ENCODE peak calls at places on chromosomes 5 and 9, in seven cellular contexts. B is A549, R is Caco-2, L is adrenal gland, D is GM12865, X is AG10803, Z is astrocyte. W is an unnamed sample.

GRCh38 chr9:33946779-33947535 is 101.7 kb downstream of the UBAP2 start:
- DNase-seq in Z (peak), L (no peak), D (no peak), X (peak), B (peak), R (no peak), W (peak)

GRCh38 chr5:44099643-44100042 is 289.6 kb downstream of the FGF10 start:
- DNase-seq in L (no peak), Z (no peak), B (no peak), R (no peak), D (no peak), X (no peak), W (no peak)

GRCh38 chr5:137563646-137564474 is 64.7 kb upstream of the SPOCK1 start:
- DNase-seq in R (no peak), B (no peak), L (no peak), Z (peak), D (no peak), X (peak), W (peak)

GRCh38 chr5:93601433-93602175 is 18.6 kb downstream of the NR2F1 start:
- DNase-seq in R (no peak), X (peak), Z (peak), B (no peak), L (no peak), D (no peak), W (no peak)

GRCh38 chr5:20367178-20367577 is 379.2 kb upstream of the CDH18 start:
- DNase-seq in L (no peak), X (no peak), B (no peak), R (no peak), D (no peak), Z (no peak), W (no peak)

GRCh38 chr5:74943905-74944304 is 77.7 kb upstream of the FAM169A start:
- DNase-seq in B (no peak), Z (no peak), R (no peak), D (no peak), X (no peak), L (no peak), W (no peak)

GRCh38 chr5:90878081-90878480 is 319.5 kb downstream of the ADGRV1 start:
- DNase-seq in L (peak), Z (no peak), R (no peak), X (no peak), D (no peak), B (no peak), W (no peak)

GRCh38 chr9:132846918-132847515 is 31.1 kb downstream of the AK8 start:
- DNase-seq in R (no peak), L (no peak), B (no peak), D (no peak), Z (no peak), X (no peak), W (no peak)

GRCh38 chr5:17277907-17278306 is 60.5 kb downstream of the BASP1 start:
- DNase-seq in Z (no peak), B (no peak), R (no peak), D (peak), L (no peak), X (no peak), W (no peak)

GRCh38 chr9:85994191-85994590 is 53.2 kb downstream of the NAA35 start:
- DNase-seq in Z (no peak), L (no peak), R (no peak), X (no peak), B (no peak), D (no peak), W (peak)

GRCh38 chr9:85995612-85996011 is 54.7 kb downstream of the NAA35 start:
- DNase-seq in B (no peak), D (no peak), R (no peak), Z (no peak), L (no peak), X (no peak), W (no peak)

DNA sequence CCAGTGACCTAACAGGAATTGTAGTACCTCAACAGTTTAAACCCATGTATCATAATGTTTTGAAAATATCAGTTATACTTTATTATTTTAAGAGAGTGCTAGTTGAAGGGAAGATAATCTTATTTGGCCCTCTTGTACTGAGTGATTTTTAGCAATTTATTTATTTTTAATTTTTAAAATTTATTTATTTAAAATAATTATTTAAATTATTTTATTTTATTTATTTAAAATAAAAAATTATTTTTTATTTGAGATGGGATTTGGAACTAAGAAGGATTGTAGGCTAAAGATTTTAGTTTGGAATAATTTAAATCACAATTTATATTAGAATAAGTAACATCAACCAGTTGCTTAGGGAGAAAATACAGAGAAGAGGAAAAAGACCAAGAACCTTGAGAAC is 54.2 kb downstream of the NAA35 start:
- DNase-seq in D (no peak), L (no peak), Z (no peak), R (no peak), B (no peak), X (no peak), W (no peak)
- H3K4me3 ChIP-seq in D (no peak), L (no peak), Z (no peak), R (no peak), B (no peak), X (no peak), W (no peak)

DNA sequence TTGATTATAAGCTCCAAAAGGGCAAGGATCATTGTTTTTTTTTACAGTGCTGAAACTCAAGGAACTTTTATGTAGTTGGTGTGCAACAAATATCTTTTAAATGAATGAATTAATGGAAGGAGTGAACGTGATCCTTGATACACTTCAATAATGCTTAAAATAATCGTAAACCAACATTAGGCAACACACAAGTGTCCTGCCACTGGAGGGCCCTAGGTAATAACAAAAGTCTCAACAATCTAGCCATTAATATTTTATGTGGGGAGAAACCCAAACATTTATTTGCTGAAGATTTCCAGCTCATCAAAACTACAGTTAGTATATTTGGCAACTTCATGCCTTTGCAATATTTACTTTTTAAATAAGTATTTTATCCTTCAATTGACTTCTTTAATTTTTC is 309.0 kb upstream of the FBXL7 start:
- DNase-seq in L (no peak), X (peak), D (no peak), B (no peak), Z (no peak), R (no peak), W (peak)
- TF ChIP-seq CTCF in L (no peak), X (peak), D (no peak), B (no peak), Z (no peak), R (no peak), W (peak)

DNA sequence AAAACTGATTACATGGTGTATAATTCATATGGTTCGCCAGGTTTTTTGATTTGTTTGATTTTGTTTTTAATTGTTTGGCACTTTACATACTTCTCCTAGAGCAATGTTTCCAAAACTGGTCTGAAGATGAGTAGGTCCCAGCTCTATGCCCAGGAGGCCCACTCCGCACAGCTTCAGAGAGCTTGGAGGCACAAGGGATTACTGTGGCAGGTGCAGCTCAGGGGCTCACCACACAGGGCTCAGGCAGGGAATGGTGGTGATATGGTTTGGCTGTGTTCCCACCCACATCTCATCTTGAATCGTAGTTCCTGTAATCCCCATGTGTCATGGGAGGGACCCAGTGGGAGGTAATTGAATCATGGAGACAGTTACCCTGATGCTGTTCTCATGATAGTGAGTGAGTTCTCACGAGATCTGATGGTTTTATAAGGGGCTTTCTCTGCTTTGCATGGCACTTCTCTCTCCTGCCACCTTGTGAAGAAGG is 296.6 kb downstream of the MED10 start:
- DNase-seq in Z (no peak), L (no peak), R (no peak), D (no peak), X (no peak), B (no peak), W (no peak)
- H3K4me3 ChIP-seq in Z (no peak), L (no peak), R (no peak), D (no peak), X (no peak), B (no peak), W (no peak)

DNA sequence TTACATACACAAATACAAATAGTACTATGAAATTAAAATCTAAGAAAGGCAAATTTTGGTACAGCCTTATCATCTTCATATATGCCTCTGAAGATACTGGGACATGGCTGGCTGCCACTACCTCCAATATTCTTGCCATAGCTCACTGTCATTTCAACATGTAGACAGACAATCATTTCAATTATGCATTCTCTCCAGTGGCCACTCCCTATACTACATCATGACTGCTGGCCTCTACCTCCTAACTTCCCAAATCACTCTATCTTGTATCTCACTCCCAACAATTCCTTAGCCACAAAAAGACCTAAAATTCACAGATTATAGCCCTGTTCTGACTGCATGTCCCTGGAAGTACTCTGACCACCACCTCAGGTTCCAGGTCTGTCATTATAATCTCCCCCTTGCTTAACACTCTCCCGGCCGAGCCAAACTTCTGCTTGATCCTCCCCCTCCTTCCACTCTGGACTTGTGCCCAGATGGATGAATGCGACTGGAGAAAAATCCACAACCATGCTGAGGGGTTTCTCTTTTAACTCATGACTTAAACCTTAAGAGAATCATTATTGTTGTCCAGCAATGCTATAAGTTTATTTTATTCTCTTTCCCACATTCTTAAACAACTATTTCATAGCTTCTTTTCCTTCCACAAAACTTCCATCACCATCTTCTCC is 225.3 kb upstream of the TLE4 start:
- DNase-seq in R (no peak), X (peak), Z (peak), D (no peak), L (no peak), B (peak), W (peak)
- TF ChIP-seq CTCF in R (no peak), X (no peak), Z (no peak), D (no peak), L (no peak), B (no peak), W (no peak)

GRCh38 chr9:35520404-35520790 is 30.5 kb downstream of the RUSC2 start:
- DNase-seq in B (no peak), R (no peak), L (no peak), D (no peak), Z (no peak), X (no peak), W (peak)

GRCh38 chr9:35522725-35523124 is 32.8 kb downstream of the RUSC2 start:
- DNase-seq in R (no peak), Z (no peak), B (no peak), X (no peak), L (no peak), D (no peak), W (no peak)

GRCh38 chr9:35521708-35522107 is 31.8 kb downstream of the RUSC2 start:
- DNase-seq in L (no peak), B (peak), R (no peak), X (peak), Z (peak), D (no peak), W (peak)

GRCh38 chr9:35519697-35520403 is 29.9 kb downstream of the RUSC2 start:
- DNase-seq in B (no peak), X (no peak), D (no peak), R (no peak), Z (peak), L (no peak), W (no peak)

GRCh38 chr9:35522189-35522588 is 32.3 kb downstream of the RUSC2 start:
- DNase-seq in R (no peak), L (no peak), Z (no peak), B (no peak), D (no peak), X (no peak), W (no peak)
- H3K4me3 ChIP-seq in R (no peak), L (no peak), Z (no peak), B (no peak), D (no peak), X (no peak), W (no peak)

GRCh38 chr5:141402553-141403328 is at the start of gene PCDHGA9:
- DNase-seq in Z (no peak), R (no peak), X (peak), B (no peak), L (no peak), D (no peak), W (peak)
- TF ChIP-seq CTCF in Z (peak), R (no peak), X (peak), B (no peak), L (no peak), D (peak), W (peak)

DNA sequence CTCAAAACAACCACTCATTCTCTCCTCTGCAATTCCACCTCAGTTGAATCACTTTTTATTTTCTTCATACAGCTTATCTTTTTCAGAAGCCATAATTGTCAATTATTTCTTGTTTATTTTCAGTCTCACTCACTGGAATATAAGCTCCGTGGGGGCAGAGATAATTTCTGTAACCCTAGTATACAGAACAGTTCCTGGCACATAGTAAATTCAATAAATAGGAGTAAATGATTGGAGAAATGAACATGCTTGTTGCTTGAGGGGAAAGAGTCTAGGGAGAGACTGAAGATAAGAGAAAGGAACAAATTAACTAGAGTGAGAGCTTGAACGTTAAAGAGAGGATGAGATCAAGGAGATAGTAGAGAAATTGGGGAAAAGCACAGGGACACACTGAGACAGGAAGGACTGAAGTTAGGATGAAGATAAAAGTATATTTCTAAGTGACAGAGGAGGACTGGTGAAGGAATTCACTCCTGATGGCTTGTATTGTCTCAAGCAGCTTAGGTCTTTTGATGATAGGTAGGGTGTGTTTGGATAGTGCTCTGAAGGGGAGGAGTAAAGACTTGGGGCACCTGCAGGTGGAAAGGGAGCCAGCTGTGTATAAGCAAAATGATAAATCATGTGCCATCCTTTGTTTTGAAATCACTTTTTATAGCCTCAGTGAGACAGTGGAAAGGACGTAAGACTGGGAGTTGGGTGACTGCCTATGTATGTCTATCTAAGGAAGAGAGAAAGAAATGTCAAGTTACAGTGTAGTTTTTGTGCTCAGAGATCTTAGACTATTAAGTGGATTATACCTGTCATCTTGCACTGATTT is 2.2 kb downstream of the NAA35 start:
- DNase-seq in Z (no peak), D (no peak), L (no peak), B (no peak), X (no peak), R (no peak), W (no peak)
- H3K4me3 ChIP-seq in Z (peak), D (no peak), L (no peak), B (no peak), X (no peak), R (no peak), W (no peak)

DNA sequence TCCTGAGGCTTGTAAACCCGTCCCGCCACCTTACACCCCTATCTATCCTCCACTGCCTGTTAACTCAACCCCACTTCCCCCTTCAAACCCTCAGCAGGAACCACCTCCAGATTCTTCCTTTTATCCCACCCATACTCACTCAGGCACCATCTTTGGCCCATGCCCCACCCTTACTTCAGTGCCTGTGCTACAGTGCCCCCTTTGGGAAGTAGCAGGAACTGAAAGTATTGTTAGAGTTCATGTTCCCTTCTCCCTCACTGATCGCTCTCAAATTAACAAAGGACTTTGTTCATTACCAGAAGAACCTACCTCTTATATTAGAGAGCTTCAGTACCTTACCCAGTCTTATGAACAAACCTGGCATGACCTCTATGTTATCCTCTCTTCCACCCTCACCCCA is 92.2 kb upstream of the MOCS2 start:
- DNase-seq in X (no peak), B (peak), D (no peak), L (no peak), Z (no peak), R (no peak), W (no peak)
- TF ChIP-seq CTCF in X (no peak), B (no peak), D (peak), L (no peak), Z (no peak), R (no peak), W (peak)

GRCh38 chr5:179393078-179393477 is 47.8 kb upstream of the ADAMTS2 start:
- DNase-seq in L (no peak), X (peak), R (no peak), B (peak), D (no peak), Z (peak), W (peak)

GRCh38 chr5:179382486-179382885 is 37.2 kb upstream of the ADAMTS2 start:
- DNase-seq in L (no peak), R (no peak), D (no peak), B (no peak), Z (no peak), X (no peak), W (no peak)

GRCh38 chr5:179381691-179382090 is 36.4 kb upstream of the ADAMTS2 start:
- DNase-seq in D (no peak), Z (no peak), X (no peak), L (peak), R (no peak), B (no peak), W (no peak)

GRCh38 chr5:179385892-179386291 is 40.6 kb upstream of the ADAMTS2 start:
- DNase-seq in L (no peak), D (no peak), R (no peak), X (no peak), B (no peak), Z (no peak), W (no peak)

GRCh38 chr5:179387151-179388110 is 42.2 kb upstream of the ADAMTS2 start:
- DNase-seq in D (no peak), B (no peak), Z (no peak), L (peak), X (no peak), R (no peak), W (no peak)
- H3K4me3 ChIP-seq in D (no peak), B (no peak), Z (no peak), L (no peak), X (no peak), R (no peak), W (no peak)